ENCODE peak calls at places on chromosomes 2 and 18, in four cellular contexts. J is CD8-positive, alpha-beta T cell; Y is NCI-H2081; A is ELF-1. M is an unnamed sample.

GRCh38 chr18:12637393-12637792 is 20.5 kb downstream of the SPIRE1 start:
- DNase-seq in J (no peak), A (no peak), Y (no peak), M (no peak)

GRCh38 chr2:11203480-11203879 is 48.2 kb downstream of the SLC66A3 start:
- DNase-seq in A (no peak), Y (no peak), J (no peak), M (no peak)

GRCh38 chr2:74142340-74142739 is 5.4 kb downstream of the BOLA3 start:
- DNase-seq in A (peak; percentile 35), Y (peak; percentile 10), J (no peak), M (no peak)

GRCh38 chr2:98518106-98518505 is 73.4 kb downstream of the INPP4A start:
- DNase-seq in Y (no peak), A (peak; percentile 37), J (peak; percentile 20), M (peak; percentile 32)

GRCh38 chr2:164843346-164843841 is 1.8 kb upstream of the COBLL1 start:
- DNase-seq in A (no peak), Y (no peak), J (no peak), M (no peak)

GRCh38 chr2:61090386-61090921 is 24.8 kb downstream of the SANBR start:
- DNase-seq in J (no peak), Y (no peak), A (peak; percentile 5), M (no peak)

GRCh38 chr2:109433926-109434325 is 179.8 kb downstream of the SEPTIN10 start:
- DNase-seq in Y (no peak), J (no peak), A (no peak), M (no peak)

GRCh38 chr2:38887902-38888554 is 1.6 kb upstream of the ARHGEF33 start:
- DNase-seq in J (no peak), A (no peak), Y (no peak), M (no peak)